ENCODE peak calls at places on chromosomes 12 and 14, in five cellular contexts. One of them, this sample, is unnamed.
A peak's percentile ranks its signal among the peaks of the same experiment; 100 is the strongest.

GRCh38 chr14:59123526-59123925 is 64.9 kb upstream of the DAAM1 start:
- DNase-seq in AG04450: no peak
- DNase-seq in occipital lobe: no peak
- DNase-seq in psoas muscle: no peak
- DNase-seq in iPS-NIHi11: no peak
- DNase-seq in this sample: no peak

GRCh38 chr12:115470526-115470925 is 786.6 kb upstream of the TBX3 start:
- DNase-seq in AG04450: no peak
- DNase-seq in occipital lobe: no peak
- DNase-seq in psoas muscle: no peak
- DNase-seq in iPS-NIHi11: no peak
- DNase-seq in this sample: no peak

GRCh38 chr14:74409441-74409840 is 16.6 kb downstream of the SYNDIG1L start:
- DNase-seq in AG04450: no peak
- DNase-seq in occipital lobe: no peak
- DNase-seq in psoas muscle: no peak
- DNase-seq in iPS-NIHi11: no peak
- DNase-seq in this sample: no peak

GRCh38 chr14:104404922-104405321 is 174.6 kb upstream of the C14orf180 start:
- DNase-seq in AG04450: no peak
- DNase-seq in occipital lobe: no peak
- DNase-seq in psoas muscle: no peak
- DNase-seq in iPS-NIHi11: no peak
- DNase-seq in this sample: no peak

GRCh38 chr12:102682698-102683289 is 202.4 kb upstream of the IGF1 start:
- DNase-seq in AG04450: no peak
- DNase-seq in occipital lobe: no peak
- DNase-seq in psoas muscle: no peak
- DNase-seq in iPS-NIHi11: no peak
- DNase-seq in this sample: no peak

GRCh38 chr14:68785817-68786490 is 6.9 kb downstream of the ZFP36L1 start:
- DNase-seq in AG04450: no peak
- DNase-seq in occipital lobe: no peak
- DNase-seq in psoas muscle: no peak
- DNase-seq in iPS-NIHi11: peak; percentile 29
- DNase-seq in this sample: peak; percentile 4

GRCh38 chr14:98931911-98932310 is 340.1 kb downstream of the BCL11B start:
- DNase-seq in AG04450: no peak
- DNase-seq in occipital lobe: no peak
- DNase-seq in psoas muscle: no peak
- DNase-seq in iPS-NIHi11: no peak
- DNase-seq in this sample: no peak

GRCh38 chr12:103924761-103925641 is 5.2 kb upstream of the HSP90B1 start:
- DNase-seq in AG04450: peak; percentile 49
- DNase-seq in occipital lobe: no peak
- DNase-seq in psoas muscle: no peak
- DNase-seq in iPS-NIHi11: no peak
- DNase-seq in this sample: no peak

GRCh38 chr14:63563370-63564026 is 20.3 kb upstream of the PPP2R5E start:
- DNase-seq in AG04450: no peak
- DNase-seq in occipital lobe: no peak
- DNase-seq in psoas muscle: no peak
- DNase-seq in iPS-NIHi11: no peak
- DNase-seq in this sample: no peak

GRCh38 chr12:109625131-109625559 is 51.6 kb downstream of the MVK start:
- DNase-seq in AG04450: no peak
- DNase-seq in occipital lobe: peak; percentile 89
- DNase-seq in psoas muscle: peak; percentile 79
- DNase-seq in iPS-NIHi11: no peak
- DNase-seq in this sample: no peak

GRCh38 chr14:20327005-20327869 is 5.8 kb downstream of the CCNB1IP1 start:
- DNase-seq in AG04450: peak; percentile 54
- DNase-seq in occipital lobe: no peak
- DNase-seq in psoas muscle: no peak
- DNase-seq in iPS-NIHi11: peak; percentile 35
- DNase-seq in this sample: peak; percentile 35

GRCh38 chr12:4268549-4269181 is 4.9 kb upstream of the CCND2 start:
- DNase-seq in AG04450: no peak
- DNase-seq in occipital lobe: no peak
- DNase-seq in psoas muscle: no peak
- DNase-seq in iPS-NIHi11: no peak
- DNase-seq in this sample: no peak

GRCh38 chr12:16854465-16854864 is 248.5 kb upstream of the LMO3 start:
- DNase-seq in AG04450: no peak
- DNase-seq in occipital lobe: no peak
- DNase-seq in psoas muscle: no peak
- DNase-seq in iPS-NIHi11: no peak
- DNase-seq in this sample: no peak

GRCh38 chr12:88057994-88058718 is 29.0 kb upstream of the C12orf50 start:
- DNase-seq in AG04450: no peak
- DNase-seq in occipital lobe: peak; percentile 19
- DNase-seq in psoas muscle: no peak
- DNase-seq in iPS-NIHi11: no peak
- DNase-seq in this sample: no peak

GRCh38 chr12:42780671-42781070 is 191.1 kb upstream of the PRICKLE1 start:
- DNase-seq in AG04450: no peak
- DNase-seq in occipital lobe: no peak
- DNase-seq in psoas muscle: no peak
- DNase-seq in iPS-NIHi11: no peak
- DNase-seq in this sample: no peak

GRCh38 chr12:26831959-26832816 is 806 bp downstream of the ITPR2 start:
- DNase-seq in AG04450: no peak
- DNase-seq in occipital lobe: peak; percentile 41
- DNase-seq in psoas muscle: peak; percentile 77
- DNase-seq in iPS-NIHi11: peak; percentile 54
- DNase-seq in this sample: peak; percentile 70

GRCh38 chr12:86914716-86915115 is 658.5 kb upstream of the MGAT4C start:
- DNase-seq in AG04450: peak; percentile 24
- DNase-seq in occipital lobe: no peak
- DNase-seq in psoas muscle: no peak
- DNase-seq in iPS-NIHi11: peak; percentile 42
- DNase-seq in this sample: peak; percentile 53

GRCh38 chr12:106204312-106204711 is 43.5 kb downstream of the CKAP4 start:
- DNase-seq in AG04450: no peak
- DNase-seq in occipital lobe: no peak
- DNase-seq in psoas muscle: no peak
- DNase-seq in iPS-NIHi11: no peak
- DNase-seq in this sample: no peak

GRCh38 chr14:91202234-91202974 is 42.1 kb downstream of the GPR68 start:
- DNase-seq in AG04450: no peak
- DNase-seq in occipital lobe: no peak
- DNase-seq in psoas muscle: peak; percentile 64
- DNase-seq in iPS-NIHi11: no peak
- DNase-seq in this sample: peak; percentile 72

GRCh38 chr12:124744659-124745467 is 118.8 kb downstream of the SCARB1 start:
- DNase-seq in AG04450: no peak
- DNase-seq in occipital lobe: no peak
- DNase-seq in psoas muscle: peak; percentile 67
- DNase-seq in iPS-NIHi11: peak; percentile 88
- DNase-seq in this sample: peak; percentile 70

GRCh38 chr12:49208146-49208545 is 19.3 kb upstream of the TUBA1A start:
- DNase-seq in AG04450: no peak
- DNase-seq in occipital lobe: no peak
- DNase-seq in psoas muscle: no peak
- DNase-seq in iPS-NIHi11: no peak
- DNase-seq in this sample: no peak

GRCh38 chr12:11929714-11930113 is 141.0 kb upstream of the BCL2L14 start:
- DNase-seq in AG04450: no peak
- DNase-seq in occipital lobe: no peak
- DNase-seq in psoas muscle: no peak
- DNase-seq in iPS-NIHi11: no peak
- DNase-seq in this sample: no peak

GRCh38 chr12:52765702-52766101 is 11.4 kb downstream of the KRT76 start:
- DNase-seq in AG04450: no peak
- DNase-seq in occipital lobe: no peak
- DNase-seq in psoas muscle: no peak
- DNase-seq in iPS-NIHi11: no peak
- DNase-seq in this sample: no peak

GRCh38 chr14:91303091-91303923 is 58.8 kb upstream of the GPR68 start:
- DNase-seq in AG04450: no peak
- DNase-seq in occipital lobe: no peak
- DNase-seq in psoas muscle: peak; percentile 67
- DNase-seq in iPS-NIHi11: peak; percentile 96
- DNase-seq in this sample: peak; percentile 90

GRCh38 chr14:76391981-76392690 is 16.2 kb downstream of the ESRRB start:
- DNase-seq in AG04450: no peak
- DNase-seq in occipital lobe: no peak
- DNase-seq in psoas muscle: no peak
- DNase-seq in iPS-NIHi11: no peak
- DNase-seq in this sample: no peak

GRCh38 chr14:64704743-64705405 is 650 bp downstream of the PLEKHG3 start:
- DNase-seq in AG04450: no peak
- DNase-seq in occipital lobe: no peak
- DNase-seq in psoas muscle: no peak
- DNase-seq in iPS-NIHi11: no peak
- DNase-seq in this sample: peak; percentile 64

GRCh38 chr14:68027276-68027675 is 207.7 kb downstream of the RAD51B start:
- DNase-seq in AG04450: no peak
- DNase-seq in occipital lobe: no peak
- DNase-seq in psoas muscle: no peak
- DNase-seq in iPS-NIHi11: no peak
- DNase-seq in this sample: no peak

GRCh38 chr12:80504389-80505153 is 60.5 kb downstream of the PTPRQ start:
- DNase-seq in AG04450: no peak
- DNase-seq in occipital lobe: no peak
- DNase-seq in psoas muscle: no peak
- DNase-seq in iPS-NIHi11: no peak
- DNase-seq in this sample: no peak

GRCh38 chr14:97298331-97298730 is 501.1 kb downstream of the VRK1 start:
- DNase-seq in AG04450: no peak
- DNase-seq in occipital lobe: no peak
- DNase-seq in psoas muscle: no peak
- DNase-seq in iPS-NIHi11: peak; percentile 61
- DNase-seq in this sample: no peak

GRCh38 chr14:25537846-25538455 is 488.0 kb upstream of the STXBP6 start:
- DNase-seq in AG04450: no peak
- DNase-seq in occipital lobe: no peak
- DNase-seq in psoas muscle: no peak
- DNase-seq in iPS-NIHi11: peak; percentile 68
- DNase-seq in this sample: peak; percentile 60

GRCh38 chr14:101071493-101071891 is 168.0 kb upstream of the RTL1 start:
- DNase-seq in AG04450: no peak
- DNase-seq in occipital lobe: no peak
- DNase-seq in psoas muscle: no peak
- DNase-seq in iPS-NIHi11: no peak
- DNase-seq in this sample: no peak

GRCh38 chr12:104478396-104479140 is 21.8 kb downstream of the CHST11 start:
- DNase-seq in AG04450: no peak
- DNase-seq in occipital lobe: no peak
- DNase-seq in psoas muscle: no peak
- DNase-seq in iPS-NIHi11: no peak
- DNase-seq in this sample: no peak

GRCh38 chr12:14454098-14454907 is 88.8 kb downstream of the ATF7IP start:
- DNase-seq in AG04450: no peak
- DNase-seq in occipital lobe: no peak
- DNase-seq in psoas muscle: no peak
- DNase-seq in iPS-NIHi11: peak; percentile 78
- DNase-seq in this sample: peak; percentile 78

GRCh38 chr12:75623631-75624118 is 112.3 kb upstream of the KRR1 start:
- DNase-seq in AG04450: no peak
- DNase-seq in occipital lobe: no peak
- DNase-seq in psoas muscle: no peak
- DNase-seq in iPS-NIHi11: peak; percentile 23
- DNase-seq in this sample: no peak